ENCODE peak calls at places on chromosome 12, in ten cellular contexts. E, D, G, I, M, L, S, K, J and Y are unnamed samples.

GRCh38 chr12:57182918-57183575 is 33.5 kb upstream of the NXPH4 start:
- DNase-seq in L (no peak), S (peak; percentile 73), I (peak; percentile 77), G (peak; percentile 65), M (peak; percentile 84), D (peak; percentile 1), E (peak; percentile 69), K (peak; percentile 50), J (peak; percentile 81), Y (peak; percentile 44)

GRCh38 chr12:78562358-78563205 is 302.0 kb upstream of the SYT1 start:
- DNase-seq in J (no peak), G (peak; percentile 29), E (peak; percentile 41), S (no peak), L (no peak), K (peak; percentile 30), M (no peak), I (peak; percentile 30), D (peak; percentile 5), Y (no peak)

GRCh38 chr12:8033153-8034044 is 883 bp downstream of the FOXJ2 start:
- DNase-seq in D (peak; percentile 55), E (peak; percentile 40), K (peak; percentile 24), S (no peak), I (peak; percentile 67), J (peak; percentile 88), G (peak; percentile 42), M (no peak), L (no peak), Y (peak; percentile 39)

GRCh38 chr12:62631531-62632520 is 165.2 kb downstream of the MON2 start:
- DNase-seq in M (peak; percentile 81), J (peak; percentile 83), E (peak; percentile 91), L (no peak), G (peak; percentile 77), D (no peak), K (peak; percentile 83), I (peak; percentile 90), S (no peak), Y (no peak)

GRCh38 chr12:131096681-131097181 is 143.0 kb downstream of the ADGRD1 start:
- DNase-seq in E (no peak), K (no peak), D (no peak), I (no peak), S (no peak), M (peak; percentile 54), L (no peak), J (peak; percentile 47), G (no peak), Y (no peak)

GRCh38 chr12:88202500-88202899 is 60.4 kb downstream of the TMTC3 start:
- DNase-seq in E (no peak), D (no peak), I (peak; percentile 23), L (no peak), M (no peak), K (peak; percentile 66), J (no peak), S (no peak), G (peak; percentile 69), Y (no peak)

GRCh38 chr12:78470354-78471195 is 394.0 kb upstream of the SYT1 start:
- DNase-seq in D (no peak), M (no peak), G (peak; percentile 64), S (no peak), J (no peak), K (peak; percentile 46), I (peak; percentile 63), E (peak; percentile 42), L (peak; percentile 7), Y (no peak)

GRCh38 chr12:124185970-124186686 is 108.8 kb upstream of the RFLNA start:
- DNase-seq in L (no peak), J (no peak), S (no peak), K (no peak), D (no peak), G (no peak), M (no peak), I (no peak), E (peak; percentile 24), Y (no peak)

GRCh38 chr12:104930388-104931326 is 27.4 kb downstream of the SLC41A2 start:
- DNase-seq in D (no peak), S (peak; percentile 7), L (no peak), M (no peak), G (peak; percentile 42), K (peak; percentile 7), J (no peak), I (peak; percentile 83), E (peak; percentile 21), Y (no peak)

GRCh38 chr12:121260091-121260490 is 36.4 kb downstream of the CAMKK2 start:
- DNase-seq in J (no peak), E (no peak), G (no peak), D (no peak), S (no peak), M (no peak), K (no peak), L (no peak), I (no peak), Y (no peak)

GRCh38 chr12:107485731-107486130 is 199.9 kb upstream of the PWP1 start:
- DNase-seq in I (no peak), D (no peak), G (no peak), L (no peak), J (no peak), S (no peak), K (no peak), M (no peak), E (no peak), Y (no peak)

GRCh38 chr12:52823761-52824450 is 10.0 kb upstream of the KRT4 start:
- DNase-seq in M (no peak), S (no peak), K (no peak), L (no peak), E (no peak), D (no peak), J (no peak), I (no peak), G (no peak), Y (no peak)

GRCh38 chr12:56565510-56566101 is 44.0 kb downstream of the RBMS2 start:
- DNase-seq in I (peak; percentile 85), M (peak; percentile 80), E (peak; percentile 92), J (peak; percentile 80), K (peak; percentile 40), D (no peak), S (no peak), L (peak; percentile 97), G (peak; percentile 74), Y (no peak)